ENCODE peak calls at places on chromosome 20, in four cellular contexts. L, V, P and H are unnamed samples.

GRCh38 chr20:2700913-2701620 is 8.5 kb downstream of the EBF4 start:
- DNase-seq in L (no peak), V (no peak), P (no peak), H (no peak)

GRCh38 chr20:1491891-1492642 is 847 bp upstream of the SIRPB2 start:
- DNase-seq in L (no peak), V (no peak), P (no peak), H (no peak)

GRCh38 chr20:35908007-35908406 is 46.3 kb downstream of the SCAND1 start:
- DNase-seq in L (no peak), V (no peak), P (no peak), H (no peak)

GRCh38 chr20:46213946-46214830 is 94.1 kb downstream of the CDH22 start:
- DNase-seq in L (no peak), V (peak; percentile 21), P (no peak), H (no peak)

GRCh38 chr20:11178946-11179654 is 505.3 kb upstream of the JAG1 start:
- DNase-seq in L (no peak), V (peak; percentile 28), P (no peak), H (no peak)

GRCh38 chr20:23155141-23155590 is 69.0 kb upstream of the CD93 start:
- DNase-seq in L (no peak), V (no peak), P (no peak), H (no peak)

GRCh38 chr20:21189761-21190523 is 64.1 kb downstream of the KIZ start:
- DNase-seq in L (no peak), V (no peak), P (no peak), H (no peak)

GRCh38 chr20:10857362-10858070 is 183.7 kb upstream of the JAG1 start:
- DNase-seq in L (no peak), V (peak; percentile 74), P (no peak), H (no peak)

GRCh38 chr20:62120990-62121775 is 1.1 kb upstream of the LSM14B start:
- DNase-seq in L (peak; percentile 61), V (peak; percentile 56), P (no peak), H (no peak)

GRCh38 chr20:23622839-23623343 is 14.9 kb downstream of the CST3 start:
- DNase-seq in L (peak; percentile 64), V (peak; percentile 95), P (no peak), H (no peak)